ENCODE peak calls at places on chromosomes 13 and 19, in four cellular contexts. Y is heart right ventricle, C is GDM1, H is gastrocnemius medialis. O is an unnamed sample.

GRCh38 chr13:100721885-100722512 is 47.4 kb upstream of the TMTC4 start:
- DNase-seq in H (no peak), Y (no peak), C (no peak), O (peak)

GRCh38 chr19:52735734-52736133 is 890 bp upstream of the ZNF611 start:
- DNase-seq in H (peak), Y (peak), C (no peak), O (peak)

GRCh38 chr19:50159078-50159477 is 4.0 kb downstream of the IZUMO2 start:
- DNase-seq in H (no peak), C (no peak), Y (no peak), O (no peak)

GRCh38 chr19:2226051-2226839 is 9.9 kb downstream of the PLEKHJ1 start:
- DNase-seq in H (no peak), C (no peak), Y (no peak), O (no peak)

GRCh38 chr19:32404939-32405430 is 585 bp upstream of the DPY19L3 start:
- DNase-seq in C (no peak), Y (peak), H (peak), O (peak)

GRCh38 chr13:28503182-28503980 is 8.5 kb upstream of the FLT1 start:
- DNase-seq in Y (no peak), H (no peak), C (no peak), O (no peak)

GRCh38 chr19:10219678-10220077 is 11.5 kb downstream of the S1PR2 start:
- DNase-seq in Y (no peak), H (no peak), C (no peak), O (no peak)

GRCh38 chr19:31974290-31974689 is 371.1 kb upstream of the ZNF507 start:
- DNase-seq in C (no peak), Y (no peak), H (no peak), O (no peak)

GRCh38 chr19:4567584-4568071 is 8.1 kb upstream of the SEMA6B start:
- DNase-seq in H (no peak), C (peak), Y (peak), O (peak)

GRCh38 chr19:51784922-51785690 is 9.9 kb upstream of the FPR3 start:
- DNase-seq in C (no peak), H (peak), Y (peak), O (peak)

GRCh38 chr19:14333101-14333871 is 48.0 kb upstream of the ADGRE5 start:
- DNase-seq in H (no peak), Y (peak), C (no peak), O (peak)

GRCh38 chr19:55087542-55087935 is 11.9 kb downstream of the EPS8L1 start:
- DNase-seq in Y (no peak), C (no peak), H (no peak), O (peak)

GRCh38 chr13:75666646-75667351 is 30.7 kb downstream of the LMO7 start:
- DNase-seq in Y (no peak), H (peak), C (no peak), O (no peak)

O was measured in adrenal gland.